ENCODE peak calls at places on chromosomes 6 and 20, in eight cellular contexts. S is mammary epithelial cell; J is brain microvascular endothelial cell; Q is CD8-positive, alpha-beta T cell; Z is cardiac muscle cell; I is K562; Y is CD8-positive, alpha-beta memory T cell; D is osteoblast. B is an unnamed sample.

GRCh38 chr6:32664827-32665362 is 1.6 kb downstream of the HLA-DQB1 start:
- DNase-seq in Y (no peak), S (peak), D (no peak), Q (no peak), I (no peak), J (no peak), Z (peak), B (no peak)

GRCh38 chr6:150427823-150428222 is 59.0 kb downstream of the IYD start:
- DNase-seq in Q (no peak), S (no peak), Y (no peak), D (no peak), J (no peak), I (no peak), Z (no peak), B (no peak)

GRCh38 chr6:164014716-164015484 is 600.4 kb downstream of the QKI start:
- DNase-seq in Q (no peak), I (no peak), Z (no peak), D (no peak), J (no peak), S (no peak), Y (no peak), B (no peak)

GRCh38 chr6:116500969-116501433 is 10.4 kb upstream of the CALHM5 start:
- DNase-seq in D (no peak), I (peak), Q (no peak), Z (no peak), Y (peak), J (peak), S (peak), B (no peak)

GRCh38 chr6:45388328-45388727 is 10.6 kb upstream of the SUPT3H start:
- DNase-seq in S (no peak), Z (no peak), I (no peak), Y (no peak), Q (no peak), D (no peak), J (no peak), B (no peak)

GRCh38 chr6:161549977-161550655 is 276.3 kb upstream of the AGPAT4 start:
- DNase-seq in S (peak), Y (no peak), J (peak), I (peak), Z (no peak), D (no peak), Q (no peak), B (no peak)

GRCh38 chr6:163120223-163120622 is 294.3 kb upstream of the QKI start:
- DNase-seq in S (no peak), Q (no peak), J (no peak), Z (no peak), Y (no peak), D (no peak), I (no peak), B (no peak)

GRCh38 chr6:6858533-6858982 is 249.2 kb upstream of the RREB1 start:
- DNase-seq in Z (no peak), S (no peak), J (no peak), I (peak), D (no peak), Q (no peak), Y (no peak), B (no peak)

GRCh38 chr6:22667855-22668254 is 98.5 kb downstream of the HDGFL1 start:
- DNase-seq in J (no peak), Q (no peak), I (no peak), Y (no peak), Z (no peak), D (no peak), S (no peak), B (no peak)

GRCh38 chr6:26019261-26019845 is 56.8 kb downstream of the TRIM38 start:
- DNase-seq in D (no peak), J (no peak), S (no peak), Y (no peak), Z (no peak), Q (no peak), I (no peak), B (no peak)

GRCh38 chr20:11316244-11316643 is 601.4 kb upstream of the BTBD3 start:
- DNase-seq in Z (no peak), S (no peak), D (no peak), I (no peak), J (no peak), Q (no peak), Y (no peak), B (no peak)

GRCh38 chr20:57702091-57702490 is 7.7 kb downstream of the PMEPA1 start:
- DNase-seq in Q (no peak), Y (no peak), J (no peak), S (no peak), I (no peak), D (no peak), Z (no peak), B (no peak)
- H3K27ac ChIP-seq in Q (no peak), Y (no peak), J (no peak), S (no peak), I (no peak), D (no peak), Z (no peak), B (no peak)

DNA sequence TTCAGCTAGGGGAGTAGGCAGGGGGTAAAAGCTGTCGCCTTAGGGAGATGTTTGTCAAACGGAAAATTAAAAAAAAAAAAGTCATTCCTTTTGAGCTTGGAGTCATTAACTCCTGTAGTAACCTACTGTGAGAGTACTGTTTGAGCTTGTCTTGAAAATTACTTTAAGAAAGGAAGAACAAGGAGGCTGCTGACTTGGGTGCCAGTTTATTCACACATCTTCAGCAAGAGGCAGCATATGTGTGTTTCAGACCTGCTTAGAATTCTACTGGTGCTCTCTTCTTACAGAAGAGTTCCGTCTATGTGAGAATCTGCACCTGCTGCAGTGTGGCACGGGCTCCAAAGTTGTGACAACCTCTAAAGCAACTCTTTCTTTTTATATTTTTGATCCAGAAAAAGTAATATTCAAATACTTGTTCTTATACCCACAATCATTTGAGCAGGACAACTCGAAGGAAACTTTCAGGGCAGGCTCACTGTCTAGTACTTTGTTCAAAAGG is 117.4 kb upstream of the SOX4 start:
- DNase-seq in Z (no peak), S (no peak), D (no peak), Y (no peak), I (no peak), J (no peak), Q (no peak), B (no peak)
- H3K27ac ChIP-seq in Z (no peak), S (no peak), D (no peak), Y (no peak), I (no peak), J (no peak), Q (no peak), B (no peak)

DNA sequence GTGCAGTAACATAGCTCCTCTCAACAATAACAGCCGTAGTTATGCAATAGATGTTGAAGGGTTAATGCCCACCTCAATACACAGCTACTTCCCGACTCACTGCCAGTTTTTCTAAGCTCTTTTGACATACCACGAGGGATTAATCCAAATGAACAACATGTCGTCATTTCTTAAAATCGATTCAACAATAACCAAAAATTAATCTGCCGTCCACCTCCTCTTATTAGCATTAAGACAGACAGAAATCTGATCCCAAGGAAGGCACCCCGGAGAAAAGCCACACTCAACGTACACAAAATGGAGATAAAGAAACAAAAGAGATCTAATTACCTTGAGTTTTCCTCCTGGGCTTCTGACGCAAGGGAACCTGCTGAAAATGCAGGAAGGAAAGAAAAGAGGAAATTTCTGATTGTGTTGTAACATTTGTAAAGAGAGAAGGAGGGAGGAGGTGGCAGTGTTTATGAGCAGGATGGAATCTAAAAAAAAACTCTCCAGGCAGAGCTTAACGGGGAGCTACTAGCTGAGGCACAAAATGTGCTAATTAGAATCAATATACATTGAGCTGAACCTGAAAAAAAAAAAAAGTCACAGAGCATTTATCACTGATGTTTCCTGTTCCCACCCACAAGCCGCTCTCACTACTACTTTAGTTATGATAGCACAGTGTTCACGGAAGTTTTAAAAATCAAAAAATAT is 109.3 kb downstream of the IPCEF1 start:
- DNase-seq in Y (peak), Z (peak), J (no peak), S (no peak), Q (no peak), I (no peak), D (no peak), B (no peak)
- H3K27ac ChIP-seq in Y (peak), Z (no peak), J (no peak), S (no peak), Q (peak), I (no peak), D (no peak), B (no peak)

GRCh38 chr6:43432009-43432945 is 4.9 kb downstream of the ABCC10 start:
- DNase-seq in D (no peak), Y (no peak), J (no peak), S (no peak), I (no peak), Z (no peak), Q (no peak), B (no peak)

GRCh38 chr6:43427406-43428111 is at the start of gene ABCC10:
- DNase-seq in Z (peak), Y (peak), S (peak), Q (peak), D (peak), I (peak), J (peak), B (peak)

GRCh38 chr6:43428112-43428570 is 800 bp downstream of the ABCC10 start:
- DNase-seq in D (peak), Y (no peak), S (no peak), Q (no peak), J (no peak), I (no peak), Z (no peak), B (no peak)

GRCh38 chr6:43426928-43427405 is 374 bp upstream of the ABCC10 start:
- DNase-seq in J (no peak), Z (no peak), S (no peak), D (no peak), I (no peak), Y (no peak), Q (no peak), B (no peak)

GRCh38 chr6:43428874-43429273 is 1.5 kb downstream of the ABCC10 start:
- DNase-seq in D (peak), J (no peak), I (no peak), Y (no peak), Z (no peak), S (no peak), Q (no peak), B (no peak)
- H3K27ac ChIP-seq in D (peak), J (no peak), I (no peak), Y (peak), Z (no peak), S (peak), Q (peak), B (no peak)

GRCh38 chr6:34562861-34563512 is 6.9 kb upstream of the SPDEF start:
- DNase-seq in Q (no peak), S (no peak), J (no peak), I (peak), Y (no peak), D (peak), Z (no peak), B (no peak)
- H3K27ac ChIP-seq in Q (no peak), S (no peak), J (no peak), I (peak), Y (no peak), D (no peak), Z (peak), B (no peak)

DNA sequence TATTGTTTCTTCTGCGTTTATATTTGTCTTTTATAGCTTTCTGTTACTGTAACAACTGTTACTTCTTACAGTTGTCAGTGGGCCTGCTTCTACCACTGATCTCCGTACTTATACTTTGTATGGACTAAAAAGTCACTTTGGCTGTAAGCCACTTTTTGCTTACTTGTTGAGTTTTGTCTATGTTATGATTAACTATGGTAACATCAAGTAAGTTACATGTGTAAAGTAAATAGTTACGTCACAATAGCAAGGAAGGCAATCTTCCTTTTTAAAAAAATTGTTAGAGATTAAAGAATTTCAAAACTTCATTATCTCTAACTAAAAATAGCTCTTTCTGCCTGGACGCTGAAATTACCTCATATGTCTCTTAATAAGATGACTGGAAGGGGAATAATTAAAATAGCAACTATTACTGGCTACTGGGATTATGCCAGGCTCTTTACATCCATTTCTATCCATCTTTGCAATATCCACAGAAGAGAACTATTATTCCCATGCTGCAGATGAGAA is 10.9 kb downstream of the TFB1M start:
- DNase-seq in J (no peak), Y (no peak), D (no peak), S (no peak), Z (no peak), Q (no peak), I (no peak), B (no peak)
- H3K27ac ChIP-seq in J (no peak), Y (no peak), D (no peak), S (no peak), Z (no peak), Q (no peak), I (no peak), B (no peak)

DNA sequence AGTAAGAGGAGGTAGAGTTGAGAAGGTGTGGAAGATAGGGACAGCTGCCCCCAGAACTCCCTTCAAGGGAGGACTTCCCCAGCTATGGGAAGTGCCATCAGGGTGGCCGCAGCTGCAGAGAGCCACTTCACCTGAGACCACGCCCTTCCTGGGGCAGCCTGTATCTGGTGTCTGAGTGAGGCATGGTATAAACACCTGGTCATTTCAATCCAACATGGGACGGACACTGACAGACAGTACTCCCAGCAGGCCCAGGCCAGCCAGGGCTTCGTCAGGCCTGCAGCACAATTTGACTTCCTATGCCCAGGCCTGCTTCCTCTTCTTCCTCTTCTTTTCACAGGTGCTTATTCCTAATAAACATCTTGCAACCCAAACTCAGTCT is 4.5 kb downstream of the SOX12 start:
- DNase-seq in J (no peak), I (no peak), D (no peak), S (no peak), Z (no peak), Q (no peak), Y (no peak), B (no peak)
- H3K27ac ChIP-seq in J (no peak), I (no peak), D (no peak), S (no peak), Z (peak), Q (no peak), Y (no peak), B (peak)

GRCh38 chr6:119446623-119447008 is 97.1 kb upstream of the MAN1A1 start:
- DNase-seq in J (peak), Y (no peak), Q (no peak), Z (no peak), D (peak), S (no peak), I (no peak), B (no peak)

GRCh38 chr6:119443993-119444641 is 94.6 kb upstream of the MAN1A1 start:
- DNase-seq in Q (no peak), Y (no peak), J (peak), I (no peak), Z (no peak), D (peak), S (no peak), B (no peak)

GRCh38 chr6:119445666-119446622 is 96.4 kb upstream of the MAN1A1 start:
- DNase-seq in S (peak), Z (no peak), I (no peak), Y (no peak), D (peak), J (peak), Q (no peak), B (no peak)

GRCh38 chr6:119442776-119443184 is 93.2 kb upstream of the MAN1A1 start:
- DNase-seq in D (no peak), Q (no peak), Y (no peak), Z (no peak), I (no peak), S (no peak), J (no peak), B (no peak)

GRCh38 chr6:119444642-119445557 is 95.3 kb upstream of the MAN1A1 start:
- DNase-seq in Q (no peak), J (no peak), D (peak), Y (no peak), S (no peak), I (peak), Z (no peak), B (no peak)
- H3K27ac ChIP-seq in Q (no peak), J (no peak), D (no peak), Y (no peak), S (no peak), I (no peak), Z (no peak), B (no peak)

GRCh38 chr6:52304917-52305316 is 20.4 kb upstream of the MCM3 start:
- DNase-seq in S (no peak), D (peak), Y (no peak), J (no peak), Q (no peak), I (no peak), Z (peak), B (no peak)
- H3K27ac ChIP-seq in S (no peak), D (no peak), Y (peak), J (no peak), Q (peak), I (peak), Z (no peak), B (peak)